ENCODE peak calls at places on chromosomes 16 and 17, in five cellular contexts. L is left lung; G is IMR-90; J is CD8-positive, alpha-beta T cell; K is heart right ventricle. C is an unnamed sample.

GRCh38 chr17:48587276-48588073 is 2.6 kb downstream of the HOXB3 start:
- DNase-seq in G (peak; percentile 82), K (no peak), J (no peak), L (no peak), C (no peak)

GRCh38 chr17:31877911-31878702 is 19.1 kb upstream of the COPRS start:
- DNase-seq in K (no peak), J (no peak), G (peak; percentile 49), L (no peak), C (peak; percentile 14)

GRCh38 chr16:23302045-23302956 is at the start of gene SCNN1B:
- DNase-seq in J (no peak), L (peak; percentile 45), K (no peak), G (no peak), C (no peak)

GRCh38 chr17:77354420-77354720 is 213.6 kb downstream of the SEC14L1 start:
- DNase-seq in L (no peak), K (no peak), J (no peak), G (no peak), C (no peak)

GRCh38 chr16:77387810-77388209 is 47.0 kb downstream of the ADAMTS18 start:
- DNase-seq in L (no peak), G (no peak), K (no peak), J (no peak), C (no peak)

GRCh38 chr17:40841246-40841645 is 18.8 kb upstream of the KRT10 start:
- DNase-seq in J (no peak), K (no peak), G (no peak), L (no peak), C (no peak)

GRCh38 chr17:80995131-80995530 is 3.5 kb downstream of the CHMP6 start:
- DNase-seq in J (no peak), G (no peak), K (no peak), L (no peak), C (no peak)

GRCh38 chr16:1900452-1900774 is 17.8 kb downstream of the HS3ST6 start:
- DNase-seq in K (no peak), G (no peak), J (no peak), L (no peak), C (no peak)

GRCh38 chr16:72910371-72910770 is 137.6 kb downstream of the ZFHX3 start:
- DNase-seq in J (no peak), G (no peak), K (no peak), L (no peak), C (no peak)

GRCh38 chr17:10871914-10872313 is 34.0 kb upstream of the PIRT start:
- DNase-seq in G (no peak), K (no peak), L (no peak), J (no peak), C (no peak)

GRCh38 chr17:81666092-81666341 is 388 bp downstream of the OXLD1 start:
- DNase-seq in G (peak; percentile 9), K (no peak), J (no peak), L (no peak), C (peak; percentile 30)

DNA sequence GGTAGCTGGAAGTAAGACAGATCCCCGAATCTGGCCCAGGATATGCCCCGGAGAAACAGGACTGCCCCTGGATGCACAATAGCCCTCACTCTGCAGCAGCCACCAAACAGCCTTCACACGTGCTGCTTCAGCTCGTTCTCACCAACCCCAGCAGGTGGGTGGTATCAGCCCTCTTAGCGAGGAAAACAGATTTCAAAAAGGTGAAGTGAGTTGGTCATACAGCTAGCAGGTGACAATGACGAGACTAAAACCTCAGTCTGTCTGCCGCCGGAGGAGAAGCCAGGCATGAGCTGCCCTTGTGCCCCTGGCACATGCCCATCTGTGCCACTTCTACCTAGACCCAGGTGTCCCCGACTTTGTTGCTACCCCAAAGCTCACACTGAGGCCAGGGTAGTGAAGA is 92.4 kb downstream of the YPEL2 start:
- DNase-seq in L (no peak), K (no peak), G (no peak), J (no peak), C (no peak)
- H3K4me3 ChIP-seq in L (no peak overlapping the region), K (no peak overlapping the region), G (no peak overlapping the region), J (no peak overlapping the region), C (no peak overlapping the region)

GRCh38 chr17:7910281-7910680 is 5.8 kb downstream of the RNF227 start:
- DNase-seq in J (no peak), G (no peak), L (no peak), K (no peak), C (no peak)

GRCh38 chr17:7915611-7916382 is at the start of gene RNF227:
- DNase-seq in K (peak; percentile 94), L (peak; percentile 96), J (peak; percentile 52), G (peak; percentile 96), C (peak; percentile 98)

GRCh38 chr17:7910711-7911110 is 5.4 kb downstream of the RNF227 start:
- DNase-seq in G (no peak), J (no peak), L (no peak), K (no peak), C (no peak)

GRCh38 chr17:7914771-7915610 is 1.1 kb downstream of the RNF227 start:
- DNase-seq in K (peak; percentile 58), J (no peak), L (no peak), G (peak; percentile 72), C (peak; percentile 70)

DNA sequence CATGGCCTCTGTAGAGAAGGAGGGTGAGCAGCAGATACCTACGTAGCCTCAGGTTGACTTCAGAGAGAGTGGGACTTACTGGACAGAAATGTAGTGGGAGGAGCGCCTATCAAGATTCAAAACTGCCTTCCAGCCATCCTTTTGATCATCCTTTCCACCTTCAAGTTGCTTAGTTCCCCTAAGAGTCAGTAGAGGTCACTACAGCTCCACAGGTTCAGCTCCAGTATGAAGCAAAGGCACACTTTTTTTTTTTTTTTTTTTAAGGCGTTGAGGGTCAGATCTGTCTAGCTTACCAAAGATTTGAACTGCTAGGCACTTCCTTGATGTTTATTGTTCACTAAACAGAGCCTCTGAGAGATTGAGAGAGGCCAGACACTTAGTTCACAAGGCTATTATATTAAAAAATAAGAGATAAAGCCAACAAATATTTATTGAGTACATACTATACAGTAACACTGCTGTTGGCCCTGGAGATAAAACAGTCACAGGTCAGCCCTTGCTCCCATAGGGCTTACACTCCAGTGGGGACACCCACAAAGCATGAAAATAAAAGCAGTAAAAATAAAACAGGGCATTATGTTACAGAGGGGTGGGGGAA is 3.1 kb downstream of the RNF227 start:
- DNase-seq in K (peak; percentile 43), G (peak; percentile 80), L (no peak), J (no peak), C (peak; percentile 86)
- TF ChIP-seq CTCF in K (peak; percentile 48), G (peak; percentile 88), L (peak; percentile 55), J (peak; percentile 73), C (peak; percentile 77)

DNA sequence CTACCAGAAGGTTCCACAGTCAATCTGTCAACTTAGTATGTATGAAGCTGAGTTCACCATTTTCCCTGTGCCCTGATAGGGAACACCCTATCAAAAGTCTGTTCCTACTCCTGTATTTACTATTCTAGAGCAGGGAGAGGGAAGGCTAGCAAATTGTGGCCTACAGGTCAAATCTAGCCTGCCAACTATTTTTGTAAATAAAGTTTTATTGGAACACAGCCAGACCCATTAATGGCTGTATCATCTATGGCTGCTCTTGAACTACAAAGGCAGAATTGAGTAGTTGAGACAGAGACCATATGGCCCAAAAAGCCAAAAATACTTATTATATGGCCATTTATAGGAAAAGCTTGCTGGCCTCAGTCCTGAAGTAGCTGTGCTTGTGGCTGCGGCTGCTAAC is 4.2 kb upstream of the ALDOC start:
- DNase-seq in J (no peak), K (no peak), G (no peak), L (no peak), C (no peak)
- H3K4me3 ChIP-seq in J (no peak overlapping the region), K (no peak overlapping the region), G (no peak overlapping the region), L (no peak overlapping the region), C (no peak overlapping the region)

GRCh38 chr16:52436646-52437645 is 110.0 kb downstream of the TOX3 start:
- DNase-seq in J (no peak), L (no peak), K (no peak), G (no peak), C (no peak)

GRCh38 chr16:52439750-52440149 is 107.2 kb downstream of the TOX3 start:
- DNase-seq in G (no peak), J (no peak), L (no peak), K (no peak), C (no peak)

GRCh38 chr16:52434224-52434623 is 112.7 kb downstream of the TOX3 start:
- DNase-seq in G (no peak), J (no peak), K (no peak), L (no peak), C (no peak)

GRCh38 chr16:52439171-52439701 is 107.7 kb downstream of the TOX3 start:
- DNase-seq in L (no peak), K (no peak), G (no peak), J (no peak), C (no peak)

GRCh38 chr16:52435573-52435972 is 111.4 kb downstream of the TOX3 start:
- DNase-seq in K (no peak), L (no peak), J (no peak), G (no peak), C (no peak)
- TF ChIP-seq CTCF in K (no peak), L (no peak), J (no peak), G (no peak), C (no peak)

DNA sequence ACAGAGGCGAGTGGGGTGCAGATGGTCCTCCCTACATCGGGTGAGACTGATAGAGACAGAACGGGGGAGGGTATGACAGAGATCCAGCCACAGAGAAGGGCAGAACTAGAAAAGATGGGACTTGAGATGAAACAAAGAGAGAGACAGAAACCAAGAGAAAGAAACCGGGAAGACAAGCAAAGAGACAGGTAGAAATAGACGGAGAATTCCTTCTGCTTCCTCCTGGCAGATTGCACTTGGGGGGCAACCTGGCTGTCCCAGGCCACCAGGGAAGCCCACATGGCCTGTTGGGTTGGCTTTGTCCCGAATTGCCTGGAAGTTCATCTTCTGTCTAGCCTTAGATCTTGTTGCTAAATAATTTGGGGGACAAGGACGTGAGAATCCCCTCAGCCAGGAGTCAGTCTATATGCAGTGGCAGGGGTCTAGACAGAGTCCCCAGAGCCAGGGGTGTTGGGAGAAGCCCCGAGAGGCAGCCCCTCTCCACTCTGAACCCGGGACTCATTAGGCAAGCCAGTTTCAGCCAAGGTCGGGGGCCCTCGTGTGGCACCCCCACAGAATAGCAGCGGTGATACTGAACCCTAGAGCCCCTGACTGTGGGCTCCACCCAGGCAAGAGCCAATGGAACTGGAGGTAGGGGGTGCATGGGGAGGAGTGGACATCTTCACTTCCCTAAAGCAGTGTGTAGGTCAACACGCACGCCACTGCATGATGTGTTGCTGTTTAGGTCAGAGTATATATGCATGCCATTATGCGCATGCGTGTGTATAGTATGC is 626 bp upstream of the TSPOAP1 start:
- DNase-seq in G (no peak), L (peak; percentile 86), K (no peak), J (no peak), C (no peak)
- H3K4me3 ChIP-seq in G (no peak overlapping the region), L (peak overlapping the region; percentile 86), K (peak overlapping the region; percentile 82), J (peak overlapping the region; percentile 90), C (no peak overlapping the region)

GRCh38 chr17:74466111-74466784 is at the start of gene CD300A:
- DNase-seq in G (no peak), K (peak; percentile 45), J (no peak), L (peak; percentile 83), C (no peak)
- TF ChIP-seq CTCF in G (no peak), K (no peak), J (no peak), L (no peak), C (no peak)

C was measured in fibroblast of pulmonary artery.